ENCODE peak calls at places on chromosomes 2 and 18, in six cellular contexts. One of them, this sample, is unnamed.
A peak's percentile ranks its signal among the peaks of the same experiment; 100 is the strongest.

GRCh38 chr2:54595999-54596903 is 127.2 kb upstream of the EML6 start:
- DNase-seq in mesendoderm: peak; percentile 58
- DNase-seq in ovary: no peak
- DNase-seq in CD8-positive, alpha-beta memory T cell: peak; percentile 40
- DNase-seq in tibial nerve: no peak
- DNase-seq in naive thymus-derived CD4-positive, alpha-beta T cell: no peak
- DNase-seq in this sample: no peak

GRCh38 chr2:42383855-42384530 is 23.0 kb upstream of the COX7A2L start:
- DNase-seq in mesendoderm: no peak
- DNase-seq in ovary: no peak
- DNase-seq in CD8-positive, alpha-beta memory T cell: no peak
- DNase-seq in tibial nerve: no peak
- DNase-seq in naive thymus-derived CD4-positive, alpha-beta T cell: no peak
- DNase-seq in this sample: no peak

GRCh38 chr2:10560626-10561025 is 112.5 kb upstream of the ODC1 start:
- DNase-seq in mesendoderm: no peak
- DNase-seq in ovary: no peak
- DNase-seq in CD8-positive, alpha-beta memory T cell: no peak
- DNase-seq in tibial nerve: no peak
- DNase-seq in naive thymus-derived CD4-positive, alpha-beta T cell: no peak
- DNase-seq in this sample: no peak

GRCh38 chr18:58886864-58887612 is 22.4 kb downstream of the ZNF532 start:
- DNase-seq in mesendoderm: no peak
- DNase-seq in ovary: no peak
- DNase-seq in CD8-positive, alpha-beta memory T cell: no peak
- DNase-seq in tibial nerve: peak; percentile 36
- DNase-seq in naive thymus-derived CD4-positive, alpha-beta T cell: no peak
- DNase-seq in this sample: no peak

GRCh38 chr2:101395545-101396351 is 8.4 kb upstream of the CREG2 start:
- DNase-seq in mesendoderm: no peak
- DNase-seq in ovary: no peak
- DNase-seq in CD8-positive, alpha-beta memory T cell: no peak
- DNase-seq in tibial nerve: no peak
- DNase-seq in naive thymus-derived CD4-positive, alpha-beta T cell: no peak
- DNase-seq in this sample: no peak

GRCh38 chr18:57786038-57786437 is 17.1 kb downstream of the ATP8B1 start:
- DNase-seq in mesendoderm: no peak
- DNase-seq in ovary: no peak
- DNase-seq in CD8-positive, alpha-beta memory T cell: no peak
- DNase-seq in tibial nerve: no peak
- DNase-seq in naive thymus-derived CD4-positive, alpha-beta T cell: no peak
- DNase-seq in this sample: no peak

GRCh38 chr2:45688479-45689298 is 37.2 kb downstream of the PRKCE start:
- DNase-seq in mesendoderm: no peak
- DNase-seq in ovary: no peak
- DNase-seq in CD8-positive, alpha-beta memory T cell: no peak
- DNase-seq in tibial nerve: no peak
- DNase-seq in naive thymus-derived CD4-positive, alpha-beta T cell: no peak
- DNase-seq in this sample: no peak

GRCh38 chr2:187976259-187976658 is 315.4 kb upstream of the GULP1 start:
- DNase-seq in mesendoderm: no peak
- DNase-seq in ovary: no peak
- DNase-seq in CD8-positive, alpha-beta memory T cell: no peak
- DNase-seq in tibial nerve: no peak
- DNase-seq in naive thymus-derived CD4-positive, alpha-beta T cell: no peak
- DNase-seq in this sample: no peak

GRCh38 chr2:151051584-151052220 is 210.0 kb downstream of the RBM43 start:
- DNase-seq in mesendoderm: peak; percentile 37
- DNase-seq in ovary: no peak
- DNase-seq in CD8-positive, alpha-beta memory T cell: peak; percentile 25
- DNase-seq in tibial nerve: peak; percentile 70
- DNase-seq in naive thymus-derived CD4-positive, alpha-beta T cell: peak; percentile 1
- DNase-seq in this sample: peak; percentile 33

GRCh38 chr2:23423873-23424680 is 39.1 kb downstream of the KLHL29 start:
- DNase-seq in mesendoderm: no peak
- DNase-seq in ovary: no peak
- DNase-seq in CD8-positive, alpha-beta memory T cell: no peak
- DNase-seq in tibial nerve: no peak
- DNase-seq in naive thymus-derived CD4-positive, alpha-beta T cell: no peak
- DNase-seq in this sample: no peak

GRCh38 chr2:33015421-33016142 is 68.8 kb downstream of the LTBP1 start:
- DNase-seq in mesendoderm: no peak
- DNase-seq in ovary: no peak
- DNase-seq in CD8-positive, alpha-beta memory T cell: no peak
- DNase-seq in tibial nerve: no peak
- DNase-seq in naive thymus-derived CD4-positive, alpha-beta T cell: no peak
- DNase-seq in this sample: no peak

GRCh38 chr2:202032841-202033316 is 776 bp upstream of the FZD7 start:
- DNase-seq in mesendoderm: peak; percentile 79
- DNase-seq in ovary: peak; percentile 81
- DNase-seq in CD8-positive, alpha-beta memory T cell: no peak
- DNase-seq in tibial nerve: peak; percentile 47
- DNase-seq in naive thymus-derived CD4-positive, alpha-beta T cell: peak; percentile 23
- DNase-seq in this sample: no peak

GRCh38 chr18:30139631-30140287 is 902.8 kb downstream of the DSC3 start:
- DNase-seq in mesendoderm: peak; percentile 2
- DNase-seq in ovary: no peak
- DNase-seq in CD8-positive, alpha-beta memory T cell: no peak
- DNase-seq in tibial nerve: no peak
- DNase-seq in naive thymus-derived CD4-positive, alpha-beta T cell: no peak
- DNase-seq in this sample: no peak

GRCh38 chr2:201882353-201883095 is 76.2 kb downstream of the CDK15 start:
- DNase-seq in mesendoderm: peak; percentile 62
- DNase-seq in ovary: no peak
- DNase-seq in CD8-positive, alpha-beta memory T cell: peak; percentile 10
- DNase-seq in tibial nerve: no peak
- DNase-seq in naive thymus-derived CD4-positive, alpha-beta T cell: no peak
- DNase-seq in this sample: no peak

GRCh38 chr2:37648316-37649011 is 23.0 kb downstream of the CDC42EP3 start:
- DNase-seq in mesendoderm: peak; percentile 27
- DNase-seq in ovary: no peak
- DNase-seq in CD8-positive, alpha-beta memory T cell: peak; percentile 29
- DNase-seq in tibial nerve: peak; percentile 38
- DNase-seq in naive thymus-derived CD4-positive, alpha-beta T cell: no peak
- DNase-seq in this sample: peak; percentile 66

GRCh38 chr2:132437852-132438649 is 21.4 kb downstream of the GPR39 start:
- DNase-seq in mesendoderm: no peak
- DNase-seq in ovary: no peak
- DNase-seq in CD8-positive, alpha-beta memory T cell: no peak
- DNase-seq in tibial nerve: no peak
- DNase-seq in naive thymus-derived CD4-positive, alpha-beta T cell: no peak
- DNase-seq in this sample: no peak

GRCh38 chr18:63832470-63832869 is 55.0 kb upstream of the SERPINB2 start:
- DNase-seq in mesendoderm: no peak
- DNase-seq in ovary: no peak
- DNase-seq in CD8-positive, alpha-beta memory T cell: no peak
- DNase-seq in tibial nerve: no peak
- DNase-seq in naive thymus-derived CD4-positive, alpha-beta T cell: no peak
- DNase-seq in this sample: no peak

GRCh38 chr2:109607766-109608165 is 6.0 kb downstream of the SEPTIN10 start:
- DNase-seq in mesendoderm: no peak
- DNase-seq in ovary: no peak
- DNase-seq in CD8-positive, alpha-beta memory T cell: no peak
- DNase-seq in tibial nerve: no peak
- DNase-seq in naive thymus-derived CD4-positive, alpha-beta T cell: no peak
- DNase-seq in this sample: no peak

GRCh38 chr18:79962311-79962710 is 2.1 kb upstream of the HSBP1L1 start:
- DNase-seq in mesendoderm: no peak
- DNase-seq in ovary: peak; percentile 10
- DNase-seq in CD8-positive, alpha-beta memory T cell: no peak
- DNase-seq in tibial nerve: no peak
- DNase-seq in naive thymus-derived CD4-positive, alpha-beta T cell: no peak
- DNase-seq in this sample: no peak

GRCh38 chr2:227349989-227350648 is 25.1 kb downstream of the MFF start:
- DNase-seq in mesendoderm: no peak
- DNase-seq in ovary: no peak
- DNase-seq in CD8-positive, alpha-beta memory T cell: no peak
- DNase-seq in tibial nerve: no peak
- DNase-seq in naive thymus-derived CD4-positive, alpha-beta T cell: no peak
- DNase-seq in this sample: no peak
- H3K4me3 ChIP-seq in mesendoderm: no peak overlapping the region
- H3K4me3 ChIP-seq in ovary: no peak overlapping the region
- H3K4me3 ChIP-seq in CD8-positive, alpha-beta memory T cell: no peak overlapping the region
- H3K4me3 ChIP-seq in tibial nerve: no peak overlapping the region
- H3K4me3 ChIP-seq in naive thymus-derived CD4-positive, alpha-beta T cell: no peak overlapping the region
- H3K4me3 ChIP-seq in this sample: no peak overlapping the region

DNA sequence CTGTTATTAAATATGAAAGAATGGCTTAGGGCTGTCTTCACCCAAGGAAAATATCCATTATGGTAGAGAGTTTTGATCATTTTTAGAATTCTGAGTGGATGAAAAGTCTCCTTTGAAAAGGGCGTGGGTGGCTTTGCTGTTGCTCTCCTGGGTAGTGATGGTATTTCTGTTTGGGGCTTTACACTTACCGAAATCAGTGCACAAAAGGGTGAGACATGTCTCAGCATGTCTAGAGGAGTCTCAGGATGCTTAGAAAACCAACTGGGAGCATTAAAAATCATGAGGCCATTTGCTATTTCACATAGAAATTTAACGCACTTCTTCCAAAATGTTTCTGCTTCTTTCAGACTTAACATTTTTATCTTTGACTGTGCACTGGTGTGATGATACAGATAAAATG is 49.6 kb downstream of the ZCCHC2 start:
- DNase-seq in mesendoderm: no peak
- DNase-seq in ovary: no peak
- DNase-seq in CD8-positive, alpha-beta memory T cell: no peak
- DNase-seq in tibial nerve: no peak
- DNase-seq in naive thymus-derived CD4-positive, alpha-beta T cell: no peak
- DNase-seq in this sample: no peak
- H3K36me3 ChIP-seq in mesendoderm: no peaks in the 10 kb centered on the region
- H3K36me3 ChIP-seq in ovary: no peaks in the 10 kb centered on the region
- H3K36me3 ChIP-seq in CD8-positive, alpha-beta memory T cell: peaks cover 62% of the 10 kb centered on the region
- H3K36me3 ChIP-seq in tibial nerve: peaks cover 2% of the 10 kb centered on the region
- H3K36me3 ChIP-seq in naive thymus-derived CD4-positive, alpha-beta T cell: peaks cover 73% of the 10 kb centered on the region
- H3K36me3 ChIP-seq in this sample: peaks cover 80% of the 10 kb centered on the region

DNA sequence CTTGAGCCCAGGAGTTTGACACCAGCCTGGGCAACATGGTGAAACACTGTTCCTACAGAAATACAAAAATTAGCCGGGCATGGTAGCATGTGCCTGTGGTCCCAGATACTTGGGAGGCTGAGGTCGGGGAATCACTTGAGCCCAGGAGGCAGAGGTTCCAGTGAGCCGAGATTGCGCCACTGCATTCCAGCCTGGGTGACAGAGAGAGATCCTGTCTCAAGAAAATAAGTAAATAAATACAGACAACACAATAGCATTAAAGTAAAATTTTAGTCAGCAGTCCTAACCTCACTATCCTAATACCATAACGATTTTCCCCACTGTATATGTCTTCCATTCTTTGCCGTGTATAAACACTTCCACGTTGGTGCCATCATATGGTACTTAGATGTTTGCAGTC is 83.0 kb upstream of the MBOAT2 start:
- DNase-seq in mesendoderm: no peak
- DNase-seq in ovary: no peak
- DNase-seq in CD8-positive, alpha-beta memory T cell: no peak
- DNase-seq in tibial nerve: no peak
- DNase-seq in naive thymus-derived CD4-positive, alpha-beta T cell: no peak
- DNase-seq in this sample: no peak
- H3K4me1 ChIP-seq in mesendoderm: no peaks in the 10 kb centered on the region
- H3K4me1 ChIP-seq in ovary: no peaks in the 10 kb centered on the region
- H3K4me1 ChIP-seq in CD8-positive, alpha-beta memory T cell: no peaks in the 10 kb centered on the region
- H3K4me1 ChIP-seq in tibial nerve: no peaks in the 10 kb centered on the region
- H3K4me1 ChIP-seq in naive thymus-derived CD4-positive, alpha-beta T cell: no peaks in the 10 kb centered on the region
- H3K4me1 ChIP-seq in this sample: no peaks in the 10 kb centered on the region

GRCh38 chr2:215019085-215019484 is 119.3 kb downstream of the ABCA12 start:
- DNase-seq in mesendoderm: no peak
- DNase-seq in ovary: no peak
- DNase-seq in CD8-positive, alpha-beta memory T cell: no peak
- DNase-seq in tibial nerve: no peak
- DNase-seq in naive thymus-derived CD4-positive, alpha-beta T cell: no peak
- DNase-seq in this sample: no peak

GRCh38 chr2:215020283-215020682 is 118.1 kb downstream of the ABCA12 start:
- DNase-seq in mesendoderm: no peak
- DNase-seq in ovary: no peak
- DNase-seq in CD8-positive, alpha-beta memory T cell: no peak
- DNase-seq in tibial nerve: no peak
- DNase-seq in naive thymus-derived CD4-positive, alpha-beta T cell: no peak
- DNase-seq in this sample: no peak

GRCh38 chr2:215015421-215015820 is 123.0 kb downstream of the ABCA12 start:
- DNase-seq in mesendoderm: no peak
- DNase-seq in ovary: no peak
- DNase-seq in CD8-positive, alpha-beta memory T cell: no peak
- DNase-seq in tibial nerve: no peak
- DNase-seq in naive thymus-derived CD4-positive, alpha-beta T cell: no peak
- DNase-seq in this sample: no peak

GRCh38 chr2:215022418-215022817 is 116.0 kb downstream of the ABCA12 start:
- DNase-seq in mesendoderm: peak; percentile 40
- DNase-seq in ovary: no peak
- DNase-seq in CD8-positive, alpha-beta memory T cell: no peak
- DNase-seq in tibial nerve: no peak
- DNase-seq in naive thymus-derived CD4-positive, alpha-beta T cell: no peak
- DNase-seq in this sample: no peak

GRCh38 chr2:215019521-215020145 is 118.8 kb downstream of the ABCA12 start:
- DNase-seq in mesendoderm: no peak
- DNase-seq in ovary: no peak
- DNase-seq in CD8-positive, alpha-beta memory T cell: no peak
- DNase-seq in tibial nerve: no peak
- DNase-seq in naive thymus-derived CD4-positive, alpha-beta T cell: no peak
- DNase-seq in this sample: no peak
- H3K4me3 ChIP-seq in mesendoderm: no peak overlapping the region
- H3K4me3 ChIP-seq in ovary: no peak overlapping the region
- H3K4me3 ChIP-seq in CD8-positive, alpha-beta memory T cell: no peak overlapping the region
- H3K4me3 ChIP-seq in tibial nerve: no peak overlapping the region
- H3K4me3 ChIP-seq in naive thymus-derived CD4-positive, alpha-beta T cell: no peak overlapping the region
- H3K4me3 ChIP-seq in this sample: no peak overlapping the region

This sample was measured in CD4-positive, CD25-positive, alpha-beta regulatory T cell.